ENCODE peak calls at places on chromosomes 6 and 20, in four cellular contexts. Q, J, I and S are unnamed samples.

GRCh38 chr6:108736832-108737231 is 111.4 kb upstream of the ARMC2 start:
- DNase-seq in Q (no peak), J (peak; percentile 66), I (peak; percentile 27), S (peak; percentile 26)

GRCh38 chr6:39754493-39755115 is 29.4 kb upstream of the KIF6 start:
- DNase-seq in Q (no peak), J (no peak), I (no peak), S (no peak)

GRCh38 chr20:3803854-3804253 is 7.7 kb downstream of the CDC25B start:
- DNase-seq in Q (no peak), J (no peak), I (no peak), S (no peak)

GRCh38 chr20:38153011-38153329 is 12.1 kb downstream of the TGM2 start:
- DNase-seq in Q (no peak), J (no peak), I (no peak), S (peak; percentile 67)

GRCh38 chr6:3088446-3088845 is 20.2 kb downstream of the RIPK1 start:
- DNase-seq in Q (no peak), J (no peak), I (no peak), S (no peak)

GRCh38 chr6:22062807-22063408 is 233.9 kb downstream of the PRL start:
- DNase-seq in Q (peak; percentile 69), J (no peak), I (no peak), S (no peak)

GRCh38 chr6:156061958-156062661 is 606.5 kb upstream of the NOX3 start:
- DNase-seq in Q (no peak), J (no peak), I (no peak), S (no peak)

GRCh38 chr6:170111816-170112582 is 178.9 kb downstream of the DLL1 start:
- DNase-seq in Q (no peak), J (no peak), I (no peak), S (no peak)

GRCh38 chr6:167932468-167933276 is 64.8 kb upstream of the KIF25 start:
- DNase-seq in Q (no peak), J (no peak), I (peak; percentile 88), S (peak; percentile 10)

GRCh38 chr20:50568549-50568942 is 58.4 kb downstream of the PTPN1 start:
- DNase-seq in Q (no peak), J (no peak), I (no peak), S (no peak)

GRCh38 chr20:54479138-54479906 is 3.9 kb downstream of the DOK5 start:
- DNase-seq in Q (no peak), J (peak; percentile 1), I (peak; percentile 42), S (peak; percentile 24)

GRCh38 chr20:50144362-50144761 is 9.2 kb downstream of the PEDS1 start:
- DNase-seq in Q (no peak), J (no peak), I (peak; percentile 81), S (peak; percentile 49)

GRCh38 chr6:150448221-150448620 is 79.4 kb downstream of the IYD start:
- DNase-seq in Q (no peak), J (no peak), I (no peak), S (no peak)

GRCh38 chr20:13884803-13885202 is 100.0 kb downstream of the NDUFAF5 start:
- DNase-seq in Q (no peak), J (no peak), I (no peak), S (no peak)

GRCh38 chr20:13878600-13878999 is 93.8 kb downstream of the NDUFAF5 start:
- DNase-seq in Q (no peak), J (no peak), I (no peak), S (no peak)

GRCh38 chr20:13877789-13878188 is 93.0 kb downstream of the NDUFAF5 start:
- DNase-seq in Q (no peak), J (no peak), I (no peak), S (no peak)

DNA sequence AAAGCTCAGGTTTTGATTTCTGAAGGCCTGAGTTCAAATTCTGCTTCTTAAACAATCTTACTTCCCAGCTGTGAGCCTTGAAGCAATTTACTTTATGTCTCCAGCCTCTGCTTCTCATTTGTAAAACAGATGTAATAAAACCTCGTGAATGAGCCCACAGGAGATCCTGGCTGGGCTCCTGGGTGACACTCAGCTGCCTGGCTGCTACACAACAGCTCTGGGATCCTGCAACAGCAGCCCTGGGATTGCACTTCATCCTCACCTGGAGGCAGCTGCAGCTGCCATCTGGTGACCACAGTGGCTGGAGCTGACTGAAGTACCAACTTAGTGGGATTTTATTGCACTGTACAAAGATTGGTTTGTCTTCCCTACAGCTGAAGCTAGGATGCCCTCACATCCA is 98.6 kb downstream of the NDUFAF5 start:
- DNase-seq in Q (no peak), J (no peak), I (no peak), S (no peak)
- TF ChIP-seq RAD21 in Q (no peak), J (no peak), I (no peak), S (no peak)

GRCh38 chr20:19861147-19861759 is 103.2 kb downstream of the RIN2 start:
- DNase-seq in Q (no peak), J (no peak), I (no peak), S (no peak)
- TF ChIP-seq CHD4 in Q (no peak), J (no peak), I (no peak), S (no peak)

DNA sequence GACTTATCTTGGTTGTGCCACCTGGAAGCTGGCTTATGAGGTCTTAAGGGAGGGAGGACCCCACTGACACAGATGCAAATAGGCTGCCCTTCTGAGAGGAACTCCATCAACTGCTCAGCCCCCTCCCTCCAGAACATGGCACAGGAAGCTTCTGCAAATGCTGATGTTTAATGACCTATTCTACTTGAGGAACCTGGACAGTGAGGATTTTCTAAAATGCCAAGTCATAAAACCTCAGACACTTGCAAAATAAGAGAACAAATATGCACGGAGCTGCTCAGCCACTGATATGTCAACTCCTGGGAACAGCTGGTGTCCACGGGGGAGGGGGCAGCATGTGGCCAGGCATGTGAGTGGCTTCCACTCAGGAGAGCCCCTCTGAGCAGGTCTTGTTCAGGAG is 3.5 kb downstream of the CST9 start:
- DNase-seq in Q (no peak), J (no peak), I (no peak), S (no peak)
- TF ChIP-seq RAD21 in Q (no peak), J (no peak), I (no peak), S (no peak)

GRCh38 chr6:105372142-105372861 is 30.6 kb downstream of the PREP start:
- DNase-seq in Q (no peak), J (no peak), I (no peak), S (no peak)

GRCh38 chr6:105372862-105373182 is 30.1 kb downstream of the PREP start:
- DNase-seq in Q (no peak), J (no peak), I (no peak), S (no peak)

GRCh38 chr6:105373481-105373880 is 29.4 kb downstream of the PREP start:
- DNase-seq in Q (no peak), J (no peak), I (no peak), S (no peak)

GRCh38 chr6:105370316-105370715 is 32.6 kb downstream of the PREP start:
- DNase-seq in Q (no peak), J (no peak), I (no peak), S (no peak)

DNA sequence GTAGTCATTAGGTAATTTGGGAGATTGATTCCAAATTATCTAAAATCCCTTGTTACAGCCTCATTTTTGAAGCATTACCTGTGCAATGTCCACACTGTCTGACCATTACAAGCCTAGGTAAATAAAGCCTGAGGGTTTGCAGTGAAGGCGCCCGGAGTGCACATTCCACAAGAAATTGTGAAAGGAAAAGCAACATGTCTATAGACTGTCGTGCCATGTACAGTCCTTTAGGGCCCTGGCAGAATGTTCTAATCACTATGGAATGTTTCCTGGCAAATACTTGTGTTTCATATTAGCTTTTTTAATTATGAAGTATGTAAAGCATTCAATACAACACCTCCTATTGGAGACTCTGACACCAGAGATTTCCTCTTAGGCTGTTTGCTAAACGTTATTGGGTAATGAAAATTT is 28.9 kb downstream of the PREP start:
- DNase-seq in Q (no peak), J (no peak), I (peak; percentile 87), S (no peak)
- TF ChIP-seq CHD4 in Q (no peak), J (no peak), I (no peak), S (no peak)

GRCh38 chr6:12313992-12314589 is 23.9 kb downstream of the EDN1 start:
- DNase-seq in Q (no peak), J (no peak), I (peak; percentile 29), S (peak; percentile 95)

GRCh38 chr6:12313311-12313991 is 23.3 kb downstream of the EDN1 start:
- DNase-seq in Q (no peak), J (no peak), I (no peak), S (no peak)

GRCh38 chr6:12309070-12309469 is 18.9 kb downstream of the EDN1 start:
- DNase-seq in Q (no peak), J (no peak), I (no peak), S (peak; percentile 52)

GRCh38 chr6:12312736-12313135 is 22.6 kb downstream of the EDN1 start:
- DNase-seq in Q (no peak), J (no peak), I (no peak), S (no peak)

GRCh38 chr6:12311106-12311505 is 20.9 kb downstream of the EDN1 start:
- DNase-seq in Q (no peak), J (no peak), I (no peak), S (no peak)
- TF ChIP-seq RAD21 in Q (peak; percentile 31), J (no peak), I (no peak), S (peak; percentile 86)